ENCODE peak calls at places on chromosomes 6 and 20, in ten cellular contexts. One of them, this sample, is unnamed. For H3K9me3, the result is how much of the 10 kb centered on the place peaks cover.

GRCh38 chr20:54199721-54200176 is 8.1 kb upstream of the PFDN4 start:
- DNase-seq in sigmoid colon: peak
- DNase-seq in CD8-positive, alpha-beta memory T cell: peak
- DNase-seq in K562: peak
- DNase-seq in hepatocyte: peak
- DNase-seq in cardiac muscle cell: peak
- DNase-seq in transverse colon: peak
- DNase-seq in A549: peak
- DNase-seq in upper lobe of right lung: peak
- DNase-seq in keratinocyte: no peak
- DNase-seq in this sample: peak

GRCh38 chr6:103672169-103672568 is 1187.5 kb downstream of the HACE1 start:
- DNase-seq in hepatocyte: peak
- DNase-seq in K562: no peak
- DNase-seq in upper lobe of right lung: no peak
- DNase-seq in keratinocyte: no peak
- DNase-seq in CD8-positive, alpha-beta memory T cell: no peak
- DNase-seq in sigmoid colon: no peak
- DNase-seq in cardiac muscle cell: peak
- DNase-seq in A549: no peak
- DNase-seq in transverse colon: no peak
- DNase-seq in this sample: no peak

GRCh38 chr6:37456816-37457560 is 24.0 kb downstream of the CMTR1 start:
- DNase-seq in cardiac muscle cell: no peak
- DNase-seq in sigmoid colon: peak
- DNase-seq in hepatocyte: no peak
- DNase-seq in transverse colon: no peak
- DNase-seq in A549: no peak
- DNase-seq in upper lobe of right lung: no peak
- DNase-seq in keratinocyte: peak
- DNase-seq in CD8-positive, alpha-beta memory T cell: no peak
- DNase-seq in K562: no peak
- DNase-seq in this sample: no peak

GRCh38 chr6:2505624-2506023 is 245.1 kb downstream of the MYLK4 start:
- DNase-seq in K562: peak
- DNase-seq in CD8-positive, alpha-beta memory T cell: no peak
- DNase-seq in sigmoid colon: no peak
- DNase-seq in upper lobe of right lung: no peak
- DNase-seq in transverse colon: no peak
- DNase-seq in keratinocyte: no peak
- DNase-seq in cardiac muscle cell: no peak
- DNase-seq in A549: peak
- DNase-seq in hepatocyte: no peak
- DNase-seq in this sample: no peak

GRCh38 chr6:7561153-7561964 is 19.9 kb downstream of the DSP start:
- DNase-seq in cardiac muscle cell: peak
- DNase-seq in A549: no peak
- DNase-seq in sigmoid colon: no peak
- DNase-seq in transverse colon: peak
- DNase-seq in K562: peak
- DNase-seq in keratinocyte: no peak
- DNase-seq in CD8-positive, alpha-beta memory T cell: no peak
- DNase-seq in hepatocyte: peak
- DNase-seq in upper lobe of right lung: no peak
- DNase-seq in this sample: no peak

GRCh38 chr20:63740501-63741353 is 1.2 kb downstream of the SLC2A4RG start:
- DNase-seq in A549: peak
- DNase-seq in CD8-positive, alpha-beta memory T cell: peak
- DNase-seq in K562: peak
- DNase-seq in hepatocyte: peak
- DNase-seq in upper lobe of right lung: peak
- DNase-seq in keratinocyte: peak
- DNase-seq in sigmoid colon: peak
- DNase-seq in transverse colon: peak
- DNase-seq in cardiac muscle cell: peak
- DNase-seq in this sample: no peak

GRCh38 chr20:46017272-46017671 is 8.6 kb downstream of the MMP9 start:
- DNase-seq in keratinocyte: no peak
- DNase-seq in CD8-positive, alpha-beta memory T cell: no peak
- DNase-seq in upper lobe of right lung: no peak
- DNase-seq in A549: no peak
- DNase-seq in hepatocyte: no peak
- DNase-seq in K562: no peak
- DNase-seq in cardiac muscle cell: no peak
- DNase-seq in transverse colon: no peak
- DNase-seq in sigmoid colon: no peak
- DNase-seq in this sample: no peak

GRCh38 chr6:141203902-141204575 is 928.7 kb upstream of the GJE1 start:
- DNase-seq in upper lobe of right lung: no peak
- DNase-seq in A549: no peak
- DNase-seq in CD8-positive, alpha-beta memory T cell: no peak
- DNase-seq in transverse colon: no peak
- DNase-seq in sigmoid colon: no peak
- DNase-seq in cardiac muscle cell: no peak
- DNase-seq in keratinocyte: no peak
- DNase-seq in hepatocyte: no peak
- DNase-seq in K562: no peak
- DNase-seq in this sample: no peak

GRCh38 chr20:25020901-25021301 is 28.4 kb upstream of the APMAP start:
- DNase-seq in upper lobe of right lung: peak
- DNase-seq in cardiac muscle cell: no peak
- DNase-seq in hepatocyte: no peak
- DNase-seq in CD8-positive, alpha-beta memory T cell: no peak
- DNase-seq in keratinocyte: no peak
- DNase-seq in sigmoid colon: peak
- DNase-seq in transverse colon: peak
- DNase-seq in K562: no peak
- DNase-seq in A549: no peak
- DNase-seq in this sample: no peak

GRCh38 chr20:25024171-25024570 is 31.6 kb upstream of the APMAP start:
- DNase-seq in hepatocyte: no peak
- DNase-seq in A549: no peak
- DNase-seq in K562: no peak
- DNase-seq in upper lobe of right lung: peak
- DNase-seq in cardiac muscle cell: no peak
- DNase-seq in sigmoid colon: peak
- DNase-seq in CD8-positive, alpha-beta memory T cell: no peak
- DNase-seq in keratinocyte: no peak
- DNase-seq in transverse colon: peak
- DNase-seq in this sample: no peak

GRCh38 chr20:25023316-25023715 is 30.8 kb upstream of the APMAP start:
- DNase-seq in sigmoid colon: peak
- DNase-seq in K562: no peak
- DNase-seq in keratinocyte: no peak
- DNase-seq in hepatocyte: no peak
- DNase-seq in upper lobe of right lung: peak
- DNase-seq in A549: no peak
- DNase-seq in transverse colon: peak
- DNase-seq in cardiac muscle cell: no peak
- DNase-seq in CD8-positive, alpha-beta memory T cell: no peak
- DNase-seq in this sample: no peak

GRCh38 chr20:25021336-25021735 is 28.8 kb upstream of the APMAP start:
- DNase-seq in transverse colon: peak
- DNase-seq in A549: no peak
- DNase-seq in CD8-positive, alpha-beta memory T cell: no peak
- DNase-seq in hepatocyte: no peak
- DNase-seq in K562: no peak
- DNase-seq in cardiac muscle cell: no peak
- DNase-seq in keratinocyte: no peak
- DNase-seq in upper lobe of right lung: peak
- DNase-seq in sigmoid colon: no peak
- DNase-seq in this sample: no peak

GRCh38 chr20:25022680-25023079 is 30.1 kb upstream of the APMAP start:
- DNase-seq in upper lobe of right lung: peak
- DNase-seq in K562: no peak
- DNase-seq in CD8-positive, alpha-beta memory T cell: no peak
- DNase-seq in sigmoid colon: peak
- DNase-seq in keratinocyte: peak
- DNase-seq in transverse colon: peak
- DNase-seq in cardiac muscle cell: no peak
- DNase-seq in A549: no peak
- DNase-seq in hepatocyte: no peak
- DNase-seq in this sample: no peak
- H3K27ac ChIP-seq in upper lobe of right lung: no peak
- H3K27ac ChIP-seq in K562: no peak
- H3K27ac ChIP-seq in CD8-positive, alpha-beta memory T cell: no peak
- H3K27ac ChIP-seq in sigmoid colon: no peak
- H3K27ac ChIP-seq in keratinocyte: no peak
- H3K27ac ChIP-seq in transverse colon: no peak
- H3K27ac ChIP-seq in cardiac muscle cell: no peak
- H3K27ac ChIP-seq in A549: no peak
- H3K27ac ChIP-seq in hepatocyte: no peak
- H3K27ac ChIP-seq in this sample: no peak

GRCh38 chr20:49283176-49283702 is 5.4 kb upstream of the ZNFX1 start:
- DNase-seq in transverse colon: no peak
- DNase-seq in K562: no peak
- DNase-seq in sigmoid colon: no peak
- DNase-seq in A549: no peak
- DNase-seq in cardiac muscle cell: no peak
- DNase-seq in hepatocyte: no peak
- DNase-seq in CD8-positive, alpha-beta memory T cell: no peak
- DNase-seq in keratinocyte: no peak
- DNase-seq in upper lobe of right lung: no peak
- DNase-seq in this sample: no peak

GRCh38 chr20:49285813-49286494 is 8.1 kb upstream of the ZNFX1 start:
- DNase-seq in hepatocyte: no peak
- DNase-seq in CD8-positive, alpha-beta memory T cell: no peak
- DNase-seq in sigmoid colon: no peak
- DNase-seq in cardiac muscle cell: no peak
- DNase-seq in A549: no peak
- DNase-seq in K562: no peak
- DNase-seq in keratinocyte: no peak
- DNase-seq in upper lobe of right lung: no peak
- DNase-seq in transverse colon: no peak
- DNase-seq in this sample: no peak

GRCh38 chr20:49285233-49285668 is 7.4 kb upstream of the ZNFX1 start:
- DNase-seq in K562: no peak
- DNase-seq in transverse colon: no peak
- DNase-seq in keratinocyte: no peak
- DNase-seq in upper lobe of right lung: no peak
- DNase-seq in hepatocyte: no peak
- DNase-seq in CD8-positive, alpha-beta memory T cell: no peak
- DNase-seq in cardiac muscle cell: no peak
- DNase-seq in A549: no peak
- DNase-seq in sigmoid colon: no peak
- DNase-seq in this sample: no peak

GRCh38 chr20:49283703-49284625 is 6.1 kb upstream of the ZNFX1 start:
- DNase-seq in K562: no peak
- DNase-seq in keratinocyte: no peak
- DNase-seq in transverse colon: no peak
- DNase-seq in sigmoid colon: no peak
- DNase-seq in hepatocyte: no peak
- DNase-seq in CD8-positive, alpha-beta memory T cell: no peak
- DNase-seq in upper lobe of right lung: no peak
- DNase-seq in cardiac muscle cell: no peak
- DNase-seq in A549: no peak
- DNase-seq in this sample: no peak

DNA sequence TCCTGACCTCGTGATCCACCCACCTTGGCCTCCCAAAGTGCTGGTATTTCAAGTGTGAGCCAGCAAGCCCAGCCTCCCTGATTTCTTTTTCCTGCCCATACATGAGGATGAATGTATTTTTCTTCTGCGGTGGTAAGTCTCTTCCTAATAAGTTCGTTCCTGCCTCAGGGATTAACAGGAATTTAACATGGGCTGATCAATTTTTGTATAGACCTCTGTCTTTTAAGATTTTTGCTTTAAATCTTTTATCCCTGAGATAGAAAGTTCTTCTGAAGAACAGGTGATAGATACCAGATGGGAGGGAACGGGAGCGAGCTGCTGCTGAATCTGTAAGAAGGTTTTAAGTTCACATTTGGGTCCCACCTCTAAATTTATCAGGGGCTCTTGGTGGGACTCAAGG is 7.0 kb upstream of the ZNFX1 start:
- DNase-seq in K562: no peak
- DNase-seq in sigmoid colon: no peak
- DNase-seq in keratinocyte: no peak
- DNase-seq in transverse colon: no peak
- DNase-seq in upper lobe of right lung: no peak
- DNase-seq in A549: no peak
- DNase-seq in cardiac muscle cell: no peak
- DNase-seq in hepatocyte: no peak
- DNase-seq in CD8-positive, alpha-beta memory T cell: no peak
- DNase-seq in this sample: no peak
- H3K9me3 ChIP-seq in K562: under half
- H3K9me3 ChIP-seq in sigmoid colon: under half
- H3K9me3 ChIP-seq in keratinocyte: under half
- H3K9me3 ChIP-seq in transverse colon: under half
- H3K9me3 ChIP-seq in upper lobe of right lung: under half
- H3K9me3 ChIP-seq in A549: under half
- H3K9me3 ChIP-seq in cardiac muscle cell: under half
- H3K9me3 ChIP-seq in hepatocyte: under half
- H3K9me3 ChIP-seq in CD8-positive, alpha-beta memory T cell: half or more
- H3K9me3 ChIP-seq in this sample: half or more

DNA sequence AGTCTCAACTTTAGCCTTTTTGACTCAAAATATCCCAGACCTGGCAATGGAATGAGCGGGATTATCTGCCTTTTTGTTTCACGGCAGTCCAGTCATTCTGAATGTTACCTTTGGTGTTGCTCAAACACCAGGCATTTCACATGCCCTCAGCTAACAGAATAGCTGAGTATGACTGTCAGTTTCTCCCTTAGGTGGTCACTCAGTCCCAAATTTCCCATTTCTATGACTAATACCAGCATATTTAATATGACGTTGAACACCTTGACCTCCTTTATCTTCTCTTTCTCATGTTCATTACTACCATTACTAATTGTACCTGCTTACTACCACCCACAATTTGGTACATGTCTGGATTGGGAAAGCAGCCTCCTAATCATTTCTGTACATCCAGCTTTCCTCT is 65.2 kb downstream of the EDN1 start:
- DNase-seq in A549: no peak
- DNase-seq in cardiac muscle cell: no peak
- DNase-seq in K562: no peak
- DNase-seq in transverse colon: no peak
- DNase-seq in keratinocyte: peak
- DNase-seq in CD8-positive, alpha-beta memory T cell: no peak
- DNase-seq in hepatocyte: no peak
- DNase-seq in sigmoid colon: no peak
- DNase-seq in upper lobe of right lung: no peak
- DNase-seq in this sample: no peak
- H3K27ac ChIP-seq in A549: peak
- H3K27ac ChIP-seq in cardiac muscle cell: no peak
- H3K27ac ChIP-seq in K562: no peak
- H3K27ac ChIP-seq in transverse colon: peak
- H3K27ac ChIP-seq in keratinocyte: peak
- H3K27ac ChIP-seq in CD8-positive, alpha-beta memory T cell: no peak
- H3K27ac ChIP-seq in hepatocyte: peak
- H3K27ac ChIP-seq in sigmoid colon: peak
- H3K27ac ChIP-seq in upper lobe of right lung: peak
- H3K27ac ChIP-seq in this sample: no peak

GRCh38 chr20:56155625-56156024 is 92.9 kb upstream of the MC3R start:
- DNase-seq in A549: no peak
- DNase-seq in keratinocyte: no peak
- DNase-seq in cardiac muscle cell: no peak
- DNase-seq in upper lobe of right lung: no peak
- DNase-seq in transverse colon: no peak
- DNase-seq in hepatocyte: no peak
- DNase-seq in sigmoid colon: no peak
- DNase-seq in CD8-positive, alpha-beta memory T cell: no peak
- DNase-seq in K562: no peak
- DNase-seq in this sample: no peak

GRCh38 chr20:56158489-56158888 is 90.0 kb upstream of the MC3R start:
- DNase-seq in CD8-positive, alpha-beta memory T cell: no peak
- DNase-seq in sigmoid colon: no peak
- DNase-seq in A549: no peak
- DNase-seq in hepatocyte: no peak
- DNase-seq in cardiac muscle cell: no peak
- DNase-seq in upper lobe of right lung: no peak
- DNase-seq in keratinocyte: no peak
- DNase-seq in K562: no peak
- DNase-seq in transverse colon: no peak
- DNase-seq in this sample: no peak

GRCh38 chr20:56157530-56158203 is 90.9 kb upstream of the MC3R start:
- DNase-seq in CD8-positive, alpha-beta memory T cell: no peak
- DNase-seq in sigmoid colon: no peak
- DNase-seq in A549: no peak
- DNase-seq in transverse colon: no peak
- DNase-seq in cardiac muscle cell: no peak
- DNase-seq in hepatocyte: no peak
- DNase-seq in upper lobe of right lung: no peak
- DNase-seq in K562: no peak
- DNase-seq in keratinocyte: no peak
- DNase-seq in this sample: no peak

GRCh38 chr20:56163806-56164205 is 84.7 kb upstream of the MC3R start:
- DNase-seq in keratinocyte: no peak
- DNase-seq in transverse colon: no peak
- DNase-seq in A549: peak
- DNase-seq in K562: peak
- DNase-seq in sigmoid colon: no peak
- DNase-seq in hepatocyte: no peak
- DNase-seq in upper lobe of right lung: no peak
- DNase-seq in cardiac muscle cell: no peak
- DNase-seq in CD8-positive, alpha-beta memory T cell: no peak
- DNase-seq in this sample: no peak

GRCh38 chr20:56160956-56161355 is 87.6 kb upstream of the MC3R start:
- DNase-seq in CD8-positive, alpha-beta memory T cell: no peak
- DNase-seq in A549: no peak
- DNase-seq in transverse colon: no peak
- DNase-seq in cardiac muscle cell: no peak
- DNase-seq in sigmoid colon: no peak
- DNase-seq in K562: no peak
- DNase-seq in keratinocyte: no peak
- DNase-seq in upper lobe of right lung: no peak
- DNase-seq in hepatocyte: no peak
- DNase-seq in this sample: no peak
- H3K9me3 ChIP-seq in CD8-positive, alpha-beta memory T cell: under half
- H3K9me3 ChIP-seq in A549: under half
- H3K9me3 ChIP-seq in transverse colon: under half
- H3K9me3 ChIP-seq in cardiac muscle cell: under half
- H3K9me3 ChIP-seq in sigmoid colon: under half
- H3K9me3 ChIP-seq in K562: under half
- H3K9me3 ChIP-seq in keratinocyte: under half
- H3K9me3 ChIP-seq in upper lobe of right lung: under half
- H3K9me3 ChIP-seq in hepatocyte: under half
- H3K9me3 ChIP-seq in this sample: under half